ENCODE peak calls at places on chromosomes 11 and 22, in nine cellular contexts. Z, R, G, Y, B, K, J, H and C are unnamed samples.

GRCh38 chr11:58493676-58494075 is 14.2 kb downstream of the OR5B21 start:
- DNase-seq in H (no peak), Z (no peak), Y (no peak), J (no peak), G (no peak), R (no peak), B (no peak), K (no peak), C (no peak)

GRCh38 chr11:113778111-113778910 is 1.3 kb upstream of the CLDN25 start:
- DNase-seq in Z (no peak), J (no peak), Y (no peak), R (peak), B (no peak), G (no peak), K (no peak), H (no peak), C (peak)

GRCh38 chr22:38114484-38115398 is 4.3 kb upstream of the BAIAP2L2 start:
- DNase-seq in H (peak), R (peak), G (peak), Y (peak), J (peak), K (peak), B (no peak), Z (peak), C (peak)

GRCh38 chr11:108715239-108715638 is 50.4 kb downstream of the DDX10 start:
- DNase-seq in K (no peak), Z (no peak), R (peak), Y (no peak), B (no peak), J (no peak), G (no peak), H (no peak), C (no peak)

GRCh38 chr11:73218106-73218829 is at the start of gene P2RY2:
- DNase-seq in Z (peak), R (peak), G (peak), Y (peak), J (peak), K (peak), B (no peak), H (no peak), C (no peak)

GRCh38 chr22:40808018-40808841 is 10.9 kb downstream of the SLC25A17 start:
- DNase-seq in K (no peak), Z (no peak), H (no peak), B (no peak), J (no peak), G (no peak), Y (no peak), R (no peak), C (no peak)

GRCh38 chr11:83194284-83195175 is 1.0 kb downstream of the ANKRD42 start:
- DNase-seq in R (peak), H (peak), Z (peak), J (peak), K (peak), G (peak), Y (peak), B (no peak), C (peak)

GRCh38 chr11:86686531-86686930 is 14.1 kb upstream of the ME3 start:
- DNase-seq in J (no peak), B (no peak), Y (no peak), G (no peak), H (no peak), K (no peak), R (no peak), Z (no peak), C (no peak)

GRCh38 chr11:96219981-96220623 is 122.9 kb downstream of the MAML2 start:
- DNase-seq in Y (no peak), B (no peak), J (no peak), R (peak), G (no peak), Z (no peak), K (no peak), H (no peak), C (no peak)

GRCh38 chr11:131889146-131889577 is 518.7 kb downstream of the NTM start:
- DNase-seq in K (no peak), B (no peak), Z (no peak), R (no peak), H (no peak), G (no peak), Y (no peak), J (no peak), C (no peak)

GRCh38 chr11:115148691-115149090 is 355.5 kb downstream of the CADM1 start:
- DNase-seq in J (no peak), Z (no peak), K (no peak), G (no peak), Y (no peak), R (no peak), H (no peak), B (no peak), C (no peak)

GRCh38 chr11:120524536-120525085 is 13.1 kb downstream of the GRIK4 start:
- DNase-seq in J (peak), B (no peak), Z (peak), G (no peak), H (no peak), R (no peak), Y (no peak), K (no peak), C (no peak)

GRCh38 chr11:117819096-117820040 is 5.2 kb downstream of the FXYD2 start:
- DNase-seq in K (peak), Z (no peak), H (peak), R (peak), J (peak), B (no peak), Y (no peak), G (no peak), C (no peak)

GRCh38 chr11:123187670-123188507 is 7.2 kb downstream of the CLMP start:
- DNase-seq in K (no peak), R (no peak), G (no peak), J (no peak), Y (no peak), B (no peak), H (no peak), Z (peak), C (no peak)

GRCh38 chr11:126063510-126063858 is 818 bp upstream of the CDON start:
- DNase-seq in K (no peak), B (no peak), Y (no peak), H (no peak), Z (no peak), G (no peak), R (no peak), J (no peak), C (no peak)

GRCh38 chr22:49107961-49108530 is 719.6 kb downstream of the BRD1 start:
- DNase-seq in R (no peak), Z (peak), H (no peak), Y (no peak), B (no peak), G (no peak), K (no peak), J (peak), C (no peak)

DNA sequence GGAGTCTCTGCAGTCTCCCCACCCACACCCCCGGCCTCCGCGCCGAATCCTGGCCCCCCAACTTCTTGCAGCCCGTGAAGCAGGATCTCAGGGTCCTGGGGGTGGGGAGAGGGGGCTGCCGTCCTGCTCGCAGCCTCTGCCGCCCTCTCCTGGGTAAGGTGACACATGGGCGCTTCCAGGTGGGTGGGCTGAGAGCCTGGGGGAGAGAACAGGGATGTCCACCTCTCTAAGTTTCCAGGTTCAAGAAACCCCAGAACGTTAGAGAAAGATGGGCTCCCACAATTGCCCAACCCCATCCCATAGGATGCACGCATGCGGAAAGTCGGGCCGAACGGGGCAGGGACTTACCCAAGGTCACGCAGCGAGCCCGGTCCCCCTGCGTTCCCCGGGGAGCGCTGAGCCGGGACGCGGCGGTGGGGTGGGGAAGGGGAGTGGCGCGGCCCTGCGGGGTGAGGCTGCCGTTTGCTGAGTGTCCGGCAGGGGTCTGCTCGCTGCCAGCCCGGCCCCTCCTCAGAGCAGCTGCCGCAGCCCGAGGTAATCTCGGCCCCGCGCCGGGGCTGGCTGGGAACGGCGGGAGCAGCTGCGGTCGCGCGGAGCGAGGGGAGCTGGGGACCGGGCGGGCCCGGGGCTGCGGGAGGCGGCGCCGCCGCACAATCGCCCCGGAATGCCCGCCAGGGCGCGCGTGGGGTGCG is 705 bp upstream of the CAPN1 start:
- DNase-seq in H (peak), Y (peak), G (peak), B (no peak), K (peak), R (peak), Z (peak), J (peak), C (peak)
- TF ChIP-seq POLR2A in H (no peak), Y (no peak), G (no peak), B (peak), K (no peak), R (no peak), Z (no peak), J (no peak), C (peak)

GRCh38 chr11:19866037-19866436 is 153.4 kb downstream of the NAV2 start:
- DNase-seq in H (no peak), Z (no peak), K (no peak), R (no peak), B (no peak), J (no peak), Y (no peak), G (no peak), C (no peak)
- TF ChIP-seq POLR2A in H (no peak), Z (no peak), K (no peak), R (no peak), B (no peak), J (no peak), Y (no peak), G (no peak), C (no peak)

GRCh38 chr11:61754534-61755482 is 2.4 kb downstream of the MYRF start:
- DNase-seq in G (peak), R (no peak), K (peak), J (no peak), Y (no peak), B (no peak), Z (no peak), H (peak), C (no peak)
- TF ChIP-seq POLR2A in G (no peak), R (no peak), K (no peak), J (no peak), Y (no peak), B (no peak), Z (no peak), H (no peak), C (no peak)

GRCh38 chr11:35148163-35148562 is 9.2 kb downstream of the CD44 start:
- DNase-seq in J (no peak), Z (no peak), H (no peak), R (no peak), B (no peak), K (no peak), G (no peak), Y (no peak), C (no peak)
- TF ChIP-seq POLR2A in J (no peak), Z (no peak), H (no peak), R (no peak), B (no peak), K (no peak), G (no peak), Y (no peak), C (no peak)